ENCODE peak calls at places on chromosome 21, in four cellular contexts. I, U, P and Q are unnamed samples.

GRCh38 chr21:37368536-37369279 is 2.1 kb downstream of the DYRK1A start:
- DNase-seq in I (no peak), U (no peak), P (no peak), Q (peak)

GRCh38 chr21:19640964-19641363 is 1237.4 kb upstream of the TMPRSS15 start:
- DNase-seq in I (no peak), U (no peak), P (no peak), Q (no peak)

GRCh38 chr21:14737922-14738321 is 191.8 kb upstream of the SAMSN1 start:
- DNase-seq in I (peak), U (no peak), P (peak), Q (peak)

GRCh38 chr21:38768385-38769071 is 37.2 kb upstream of the ETS2 start:
- DNase-seq in I (no peak), U (peak), P (no peak), Q (no peak)

GRCh38 chr21:15455819-15456462 is 273.8 kb upstream of the USP25 start:
- DNase-seq in I (no peak), U (no peak), P (no peak), Q (no peak)

GRCh38 chr21:44337941-44338895 is 972 bp downstream of the CFAP410 start:
- DNase-seq in I (peak), U (peak), P (peak), Q (peak)

GRCh38 chr21:16863541-16863940 is 649.3 kb upstream of the CXADR start:
- DNase-seq in I (no peak), U (no peak), P (no peak), Q (no peak)

GRCh38 chr21:42939581-42940413 is 14.4 kb upstream of the ERVH48-1 start:
- DNase-seq in I (no peak), U (peak), P (peak), Q (peak)

GRCh38 chr21:45532826-45533730 is 9.2 kb downstream of the SLC19A1 start:
- DNase-seq in I (no peak), U (no peak), P (no peak), Q (no peak)

GRCh38 chr21:46384556-46384955 is 60.6 kb downstream of the PCNT start:
- DNase-seq in I (no peak), U (no peak), P (no peak), Q (no peak)